ENCODE peak calls at places on chromosome 14, in six cellular contexts. One of them, this sample, is unnamed.

GRCh38 chr14:20195911-20196310 is 5.2 kb downstream of the OR11G2 start:
- DNase-seq in RWPE1: no peak
- DNase-seq in AG04450: no peak
- DNase-seq in adrenal gland: no peak
- DNase-seq in Calu3: no peak
- DNase-seq in CD4-positive, alpha-beta T cell: no peak
- DNase-seq in this sample: no peak

GRCh38 chr14:76918751-76919421 is 92.7 kb downstream of the LRRC74A start:
- DNase-seq in RWPE1: peak; percentile 97
- DNase-seq in AG04450: peak; percentile 96
- DNase-seq in adrenal gland: peak; percentile 97
- DNase-seq in Calu3: peak; percentile 92
- DNase-seq in CD4-positive, alpha-beta T cell: no peak
- DNase-seq in this sample: peak; percentile 45

GRCh38 chr14:66485029-66485428 is 1.1 kb upstream of the CCDC196 start:
- DNase-seq in RWPE1: no peak
- DNase-seq in AG04450: no peak
- DNase-seq in adrenal gland: no peak
- DNase-seq in Calu3: no peak
- DNase-seq in CD4-positive, alpha-beta T cell: no peak
- DNase-seq in this sample: no peak

GRCh38 chr14:53491256-53491905 is 338.3 kb upstream of the DDHD1 start:
- DNase-seq in RWPE1: peak; percentile 26
- DNase-seq in AG04450: no peak
- DNase-seq in adrenal gland: no peak
- DNase-seq in Calu3: no peak
- DNase-seq in CD4-positive, alpha-beta T cell: no peak
- DNase-seq in this sample: no peak

GRCh38 chr14:104865631-104866441 is 768 bp downstream of the CEP170B start:
- DNase-seq in RWPE1: peak; percentile 69
- DNase-seq in AG04450: peak; percentile 13
- DNase-seq in adrenal gland: peak; percentile 84
- DNase-seq in Calu3: peak; percentile 71
- DNase-seq in CD4-positive, alpha-beta T cell: no peak
- DNase-seq in this sample: peak; percentile 41

GRCh38 chr14:97218336-97218712 is 421.1 kb downstream of the VRK1 start:
- DNase-seq in RWPE1: no peak
- DNase-seq in AG04450: no peak
- DNase-seq in adrenal gland: no peak
- DNase-seq in Calu3: no peak
- DNase-seq in CD4-positive, alpha-beta T cell: no peak
- DNase-seq in this sample: peak; percentile 36

GRCh38 chr14:23259412-23259811 is 21.7 kb downstream of the RNF212B start:
- DNase-seq in RWPE1: no peak
- DNase-seq in AG04450: no peak
- DNase-seq in adrenal gland: no peak
- DNase-seq in Calu3: no peak
- DNase-seq in CD4-positive, alpha-beta T cell: no peak
- DNase-seq in this sample: no peak

GRCh38 chr14:103562135-103562384 is 397 bp downstream of the BAG5 start:
- DNase-seq in RWPE1: peak; percentile 53
- DNase-seq in AG04450: no peak
- DNase-seq in adrenal gland: no peak
- DNase-seq in Calu3: no peak
- DNase-seq in CD4-positive, alpha-beta T cell: no peak
- DNase-seq in this sample: no peak

GRCh38 chr14:72172597-72172996 is 240.4 kb downstream of the RGS6 start:
- DNase-seq in RWPE1: no peak
- DNase-seq in AG04450: no peak
- DNase-seq in adrenal gland: no peak
- DNase-seq in Calu3: no peak
- DNase-seq in CD4-positive, alpha-beta T cell: no peak
- DNase-seq in this sample: no peak

GRCh38 chr14:50462111-50462510 is 65.4 kb upstream of the CDKL1 start:
- DNase-seq in RWPE1: no peak
- DNase-seq in AG04450: no peak
- DNase-seq in adrenal gland: no peak
- DNase-seq in Calu3: no peak
- DNase-seq in CD4-positive, alpha-beta T cell: no peak
- DNase-seq in this sample: no peak

GRCh38 chr14:37592288-37593274 is 2.5 kb downstream of the FOXA1 start:
- DNase-seq in RWPE1: no peak
- DNase-seq in AG04450: no peak
- DNase-seq in adrenal gland: no peak
- DNase-seq in Calu3: peak; percentile 61
- DNase-seq in CD4-positive, alpha-beta T cell: no peak
- DNase-seq in this sample: no peak

GRCh38 chr14:63874223-63874622 is 21.4 kb downstream of the SYNE2 start:
- DNase-seq in RWPE1: no peak
- DNase-seq in AG04450: no peak
- DNase-seq in adrenal gland: no peak
- DNase-seq in Calu3: no peak
- DNase-seq in CD4-positive, alpha-beta T cell: no peak
- DNase-seq in this sample: peak; percentile 23

GRCh38 chr14:99971087-99971928 is 93.9 kb upstream of the EVL start:
- DNase-seq in RWPE1: peak; percentile 86
- DNase-seq in AG04450: peak; percentile 34
- DNase-seq in adrenal gland: peak; percentile 74
- DNase-seq in Calu3: peak; percentile 82
- DNase-seq in CD4-positive, alpha-beta T cell: peak; percentile 78
- DNase-seq in this sample: peak; percentile 86

GRCh38 chr14:101602466-101602840 is 41.2 kb downstream of the DIO3 start:
- DNase-seq in RWPE1: no peak
- DNase-seq in AG04450: no peak
- DNase-seq in adrenal gland: no peak
- DNase-seq in Calu3: no peak
- DNase-seq in CD4-positive, alpha-beta T cell: no peak
- DNase-seq in this sample: no peak

GRCh38 chr14:22689186-22689585 is 45.0 kb upstream of the OR6J1 start:
- DNase-seq in RWPE1: peak; percentile 83
- DNase-seq in AG04450: peak; percentile 74
- DNase-seq in adrenal gland: no peak
- DNase-seq in Calu3: no peak
- DNase-seq in CD4-positive, alpha-beta T cell: no peak
- DNase-seq in this sample: no peak

GRCh38 chr14:81400852-81401251 is 728 bp upstream of the STON2 start:
- DNase-seq in RWPE1: peak; percentile 69
- DNase-seq in AG04450: peak; percentile 6
- DNase-seq in adrenal gland: peak; percentile 46
- DNase-seq in Calu3: peak; percentile 57
- DNase-seq in CD4-positive, alpha-beta T cell: no peak
- DNase-seq in this sample: no peak

GRCh38 chr14:34340226-34340625 is 121.8 kb downstream of the SPTSSA start:
- DNase-seq in RWPE1: no peak
- DNase-seq in AG04450: no peak
- DNase-seq in adrenal gland: no peak
- DNase-seq in Calu3: no peak
- DNase-seq in CD4-positive, alpha-beta T cell: no peak
- DNase-seq in this sample: no peak

GRCh38 chr14:22658951-22659350 is 14.8 kb upstream of the OR6J1 start:
- DNase-seq in RWPE1: no peak
- DNase-seq in AG04450: no peak
- DNase-seq in adrenal gland: no peak
- DNase-seq in Calu3: no peak
- DNase-seq in CD4-positive, alpha-beta T cell: no peak
- DNase-seq in this sample: no peak

GRCh38 chr14:64549805-64550538 is at the start of gene PPP1R36:
- DNase-seq in RWPE1: no peak
- DNase-seq in AG04450: no peak
- DNase-seq in adrenal gland: peak; percentile 25
- DNase-seq in Calu3: peak; percentile 38
- DNase-seq in CD4-positive, alpha-beta T cell: peak; percentile 35
- DNase-seq in this sample: peak; percentile 33

GRCh38 chr14:86462193-86462592 is 932.2 kb downstream of the FLRT2 start:
- DNase-seq in RWPE1: no peak
- DNase-seq in AG04450: no peak
- DNase-seq in adrenal gland: peak; percentile 9
- DNase-seq in Calu3: peak; percentile 11
- DNase-seq in CD4-positive, alpha-beta T cell: no peak
- DNase-seq in this sample: peak; percentile 18
- TF ChIP-seq CTCF in RWPE1: peak; percentile 35
- TF ChIP-seq CTCF in AG04450: peak; percentile 39
- TF ChIP-seq CTCF in adrenal gland: peak; percentile 40
- TF ChIP-seq CTCF in Calu3: no peak
- TF ChIP-seq CTCF in CD4-positive, alpha-beta T cell: no peak
- TF ChIP-seq CTCF in this sample: peak; percentile 45

DNA sequence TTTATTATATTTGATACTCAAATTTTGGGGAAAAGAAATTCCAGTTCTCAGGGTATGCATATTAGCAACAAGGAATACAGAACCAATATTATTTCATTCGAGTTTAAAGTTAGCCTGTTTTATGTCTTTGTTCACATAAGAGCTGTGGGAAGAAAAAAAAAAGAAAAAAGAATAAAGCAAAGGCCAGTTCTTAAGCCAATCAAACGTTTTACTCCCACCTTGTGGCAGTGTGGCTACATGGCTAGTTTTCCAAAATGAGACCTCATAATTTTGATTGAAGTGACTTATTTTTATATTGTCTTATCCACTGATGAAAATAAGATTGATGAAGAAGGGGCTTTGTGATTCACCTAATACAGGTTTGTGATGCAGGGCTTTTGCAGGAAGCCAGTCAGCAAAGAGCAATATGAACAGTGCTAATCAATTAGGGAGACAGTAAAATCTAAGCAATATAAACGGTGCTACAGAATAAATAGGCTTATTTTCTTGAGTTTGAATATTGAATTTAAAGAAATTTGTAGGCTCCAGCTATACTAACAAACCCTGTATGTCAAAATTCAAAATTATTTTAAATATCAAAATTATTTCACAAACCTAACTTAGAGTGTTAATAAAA is 624.1 kb upstream of the FOXG1 start:
- DNase-seq in RWPE1: peak; percentile 3
- DNase-seq in AG04450: no peak
- DNase-seq in adrenal gland: no peak
- DNase-seq in Calu3: peak; percentile 16
- DNase-seq in CD4-positive, alpha-beta T cell: no peak
- DNase-seq in this sample: no peak
- TF ChIP-seq CTCF in RWPE1: peak; percentile 33
- TF ChIP-seq CTCF in AG04450: no peak
- TF ChIP-seq CTCF in adrenal gland: no peak
- TF ChIP-seq CTCF in Calu3: peak; percentile 26
- TF ChIP-seq CTCF in CD4-positive, alpha-beta T cell: no peak
- TF ChIP-seq CTCF in this sample: peak; percentile 56

GRCh38 chr14:42140831-42141279 is 534.2 kb downstream of the LRFN5 start:
- DNase-seq in RWPE1: peak; percentile 44
- DNase-seq in AG04450: peak; percentile 33
- DNase-seq in adrenal gland: no peak
- DNase-seq in Calu3: no peak
- DNase-seq in CD4-positive, alpha-beta T cell: no peak
- DNase-seq in this sample: no peak
- TF ChIP-seq CTCF in RWPE1: no peak
- TF ChIP-seq CTCF in AG04450: no peak
- TF ChIP-seq CTCF in adrenal gland: no peak
- TF ChIP-seq CTCF in Calu3: no peak
- TF ChIP-seq CTCF in CD4-positive, alpha-beta T cell: no peak
- TF ChIP-seq CTCF in this sample: no peak

GRCh38 chr14:55297611-55298323 is 26.5 kb downstream of the FBXO34 start:
- DNase-seq in RWPE1: peak; percentile 40
- DNase-seq in AG04450: no peak
- DNase-seq in adrenal gland: no peak
- DNase-seq in Calu3: peak; percentile 62
- DNase-seq in CD4-positive, alpha-beta T cell: peak; percentile 15
- DNase-seq in this sample: no peak
- TF ChIP-seq CTCF in RWPE1: no peak
- TF ChIP-seq CTCF in AG04450: no peak
- TF ChIP-seq CTCF in adrenal gland: no peak
- TF ChIP-seq CTCF in Calu3: no peak
- TF ChIP-seq CTCF in CD4-positive, alpha-beta T cell: no peak
- TF ChIP-seq CTCF in this sample: no peak

GRCh38 chr14:91154851-91155625 is 41.2 kb downstream of the DGLUCY start:
- DNase-seq in RWPE1: peak; percentile 34
- DNase-seq in AG04450: peak; percentile 20
- DNase-seq in adrenal gland: peak; percentile 62
- DNase-seq in Calu3: peak; percentile 25
- DNase-seq in CD4-positive, alpha-beta T cell: peak; percentile 11
- DNase-seq in this sample: no peak

GRCh38 chr14:91158091-91158790 is 44.4 kb downstream of the DGLUCY start:
- DNase-seq in RWPE1: peak; percentile 30
- DNase-seq in AG04450: no peak
- DNase-seq in adrenal gland: no peak
- DNase-seq in Calu3: no peak
- DNase-seq in CD4-positive, alpha-beta T cell: no peak
- DNase-seq in this sample: no peak

GRCh38 chr14:91152499-91152898 is 38.6 kb downstream of the DGLUCY start:
- DNase-seq in RWPE1: no peak
- DNase-seq in AG04450: no peak
- DNase-seq in adrenal gland: no peak
- DNase-seq in Calu3: no peak
- DNase-seq in CD4-positive, alpha-beta T cell: no peak
- DNase-seq in this sample: no peak

GRCh38 chr14:91153360-91153759 is 39.5 kb downstream of the DGLUCY start:
- DNase-seq in RWPE1: no peak
- DNase-seq in AG04450: no peak
- DNase-seq in adrenal gland: no peak
- DNase-seq in Calu3: no peak
- DNase-seq in CD4-positive, alpha-beta T cell: no peak
- DNase-seq in this sample: no peak

DNA sequence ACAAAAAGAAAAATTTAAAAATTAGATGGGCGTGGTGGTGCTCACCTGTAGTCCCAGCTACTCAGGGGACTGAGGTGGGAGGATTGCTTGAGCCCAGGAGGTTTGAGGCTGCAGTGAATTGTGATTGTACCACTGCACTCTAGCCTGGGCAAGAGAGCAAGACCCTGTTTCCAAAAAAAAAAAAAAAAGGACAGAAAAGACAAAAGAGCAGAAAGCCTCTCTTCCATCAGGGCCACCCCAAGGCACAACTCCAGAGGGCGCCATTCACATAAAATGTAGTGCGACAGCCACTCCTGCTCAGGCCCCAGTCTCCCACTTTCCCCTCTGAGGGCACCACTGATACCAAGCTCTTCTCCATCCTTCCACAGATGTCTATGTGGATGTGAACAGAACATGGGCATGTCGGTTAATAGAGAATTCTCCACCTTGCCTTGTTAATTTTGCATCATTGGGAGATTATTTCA is 41.8 kb downstream of the DGLUCY start:
- DNase-seq in RWPE1: no peak
- DNase-seq in AG04450: no peak
- DNase-seq in adrenal gland: no peak
- DNase-seq in Calu3: no peak
- DNase-seq in CD4-positive, alpha-beta T cell: no peak
- DNase-seq in this sample: no peak
- TF ChIP-seq CTCF in RWPE1: no peak
- TF ChIP-seq CTCF in AG04450: peak; percentile 6
- TF ChIP-seq CTCF in adrenal gland: no peak
- TF ChIP-seq CTCF in Calu3: no peak
- TF ChIP-seq CTCF in CD4-positive, alpha-beta T cell: no peak
- TF ChIP-seq CTCF in this sample: no peak

DNA sequence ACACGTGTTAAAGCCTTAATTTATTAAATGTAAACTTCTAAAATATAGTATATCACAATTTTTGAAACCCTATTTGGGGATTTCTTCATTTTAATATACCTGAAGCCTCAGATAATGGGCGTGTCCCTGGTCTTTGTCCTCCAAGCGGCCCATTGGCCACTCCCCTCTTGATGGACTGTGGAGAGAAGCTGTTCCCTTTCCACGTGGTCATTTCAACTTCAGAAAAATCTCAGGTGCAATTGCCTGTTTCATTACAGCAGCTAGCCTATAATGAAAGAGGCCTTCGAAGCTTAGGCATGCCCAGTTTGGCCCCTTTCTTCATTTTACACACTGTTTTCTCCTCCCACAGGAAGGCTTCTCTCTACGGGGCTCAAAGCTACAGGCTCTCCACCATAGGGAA is 131.4 kb upstream of the ARHGAP5 start:
- DNase-seq in RWPE1: no peak
- DNase-seq in AG04450: no peak
- DNase-seq in adrenal gland: no peak
- DNase-seq in Calu3: no peak
- DNase-seq in CD4-positive, alpha-beta T cell: no peak
- DNase-seq in this sample: no peak
- TF ChIP-seq CTCF in RWPE1: no peak
- TF ChIP-seq CTCF in AG04450: no peak
- TF ChIP-seq CTCF in adrenal gland: no peak
- TF ChIP-seq CTCF in Calu3: no peak
- TF ChIP-seq CTCF in CD4-positive, alpha-beta T cell: no peak
- TF ChIP-seq CTCF in this sample: no peak